ENCODE peak calls at places on chromosome 10, in six cellular contexts. One of them, this sample, is unnamed. For H3K9me3, the result is how much of the 10 kb centered on the place peaks cover.

GRCh38 chr10:12042409-12042796 is 206 bp downstream of the UPF2 start:
- DNase-seq in A549: no peak
- DNase-seq in fibroblast of lung: no peak
- DNase-seq in colonic mucosa: no peak
- DNase-seq in cardiac muscle cell: peak
- DNase-seq in CD8-positive, alpha-beta T cell: no peak
- DNase-seq in this sample: peak

GRCh38 chr10:77405771-77406241 is 231.8 kb downstream of the KCNMA1 start:
- DNase-seq in A549: peak
- DNase-seq in fibroblast of lung: peak
- DNase-seq in colonic mucosa: peak
- DNase-seq in cardiac muscle cell: peak
- DNase-seq in CD8-positive, alpha-beta T cell: no peak
- DNase-seq in this sample: no peak

GRCh38 chr10:101224060-101224909 is 5.0 kb downstream of the LBX1 start:
- DNase-seq in A549: no peak
- DNase-seq in fibroblast of lung: no peak
- DNase-seq in colonic mucosa: no peak
- DNase-seq in cardiac muscle cell: no peak
- DNase-seq in CD8-positive, alpha-beta T cell: no peak
- DNase-seq in this sample: no peak

GRCh38 chr10:62744136-62744535 is 60.4 kb upstream of the ADO start:
- DNase-seq in A549: no peak
- DNase-seq in fibroblast of lung: peak
- DNase-seq in colonic mucosa: no peak
- DNase-seq in cardiac muscle cell: no peak
- DNase-seq in CD8-positive, alpha-beta T cell: no peak
- DNase-seq in this sample: no peak

GRCh38 chr10:64286533-64286932 is 765.3 kb downstream of the REEP3 start:
- DNase-seq in A549: no peak
- DNase-seq in fibroblast of lung: no peak
- DNase-seq in colonic mucosa: no peak
- DNase-seq in cardiac muscle cell: no peak
- DNase-seq in CD8-positive, alpha-beta T cell: no peak
- DNase-seq in this sample: no peak

GRCh38 chr10:79923669-79924068 is 25.2 kb downstream of the SFTPD start:
- DNase-seq in A549: no peak
- DNase-seq in fibroblast of lung: no peak
- DNase-seq in colonic mucosa: no peak
- DNase-seq in cardiac muscle cell: no peak
- DNase-seq in CD8-positive, alpha-beta T cell: no peak
- DNase-seq in this sample: no peak

GRCh38 chr10:77893386-77893785 is 33.2 kb downstream of the DLG5 start:
- DNase-seq in A549: no peak
- DNase-seq in fibroblast of lung: no peak
- DNase-seq in colonic mucosa: no peak
- DNase-seq in cardiac muscle cell: no peak
- DNase-seq in CD8-positive, alpha-beta T cell: no peak
- DNase-seq in this sample: no peak

GRCh38 chr10:112122827-112123226 is 60.7 kb downstream of the GPAM start:
- DNase-seq in A549: no peak
- DNase-seq in fibroblast of lung: no peak
- DNase-seq in colonic mucosa: no peak
- DNase-seq in cardiac muscle cell: no peak
- DNase-seq in CD8-positive, alpha-beta T cell: no peak
- DNase-seq in this sample: no peak

DNA sequence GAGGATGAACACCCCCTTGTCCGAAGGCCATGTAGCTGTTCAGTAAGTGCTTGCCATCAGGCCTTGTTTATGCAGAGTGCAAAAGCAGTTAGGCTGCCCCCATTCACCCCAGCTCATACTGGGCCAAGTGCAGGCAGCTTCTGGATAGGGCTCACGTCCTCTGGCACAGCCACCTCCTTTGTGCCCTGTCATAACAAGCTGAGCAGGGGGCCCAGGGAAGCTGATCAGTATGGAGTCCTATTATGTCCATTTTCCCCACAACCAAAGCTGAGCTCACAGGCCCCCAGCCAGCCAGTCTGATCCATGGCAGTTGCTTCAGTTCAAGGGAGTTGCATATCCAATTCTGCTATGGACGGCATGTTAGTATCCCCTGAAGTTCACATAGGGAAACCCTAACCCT is 156.2 kb downstream of the FGFR2 start:
- DNase-seq in A549: no peak
- DNase-seq in fibroblast of lung: no peak
- DNase-seq in colonic mucosa: no peak
- DNase-seq in cardiac muscle cell: no peak
- DNase-seq in CD8-positive, alpha-beta T cell: no peak
- DNase-seq in this sample: no peak
- H3K27ac ChIP-seq in A549: no peak
- H3K27ac ChIP-seq in fibroblast of lung: no peak
- H3K27ac ChIP-seq in colonic mucosa: no peak
- H3K27ac ChIP-seq in cardiac muscle cell: no peak
- H3K27ac ChIP-seq in CD8-positive, alpha-beta T cell: no peak
- H3K27ac ChIP-seq in this sample: no peak

GRCh38 chr10:85515316-85515715 is 851.3 kb downstream of the GRID1 start:
- DNase-seq in A549: no peak
- DNase-seq in fibroblast of lung: no peak
- DNase-seq in colonic mucosa: no peak
- DNase-seq in cardiac muscle cell: no peak
- DNase-seq in CD8-positive, alpha-beta T cell: no peak
- DNase-seq in this sample: no peak

GRCh38 chr10:85510682-85511081 is 855.9 kb downstream of the GRID1 start:
- DNase-seq in A549: no peak
- DNase-seq in fibroblast of lung: no peak
- DNase-seq in colonic mucosa: no peak
- DNase-seq in cardiac muscle cell: no peak
- DNase-seq in CD8-positive, alpha-beta T cell: no peak
- DNase-seq in this sample: no peak

GRCh38 chr10:85508159-85508558 is 858.4 kb downstream of the GRID1 start:
- DNase-seq in A549: no peak
- DNase-seq in fibroblast of lung: no peak
- DNase-seq in colonic mucosa: no peak
- DNase-seq in cardiac muscle cell: no peak
- DNase-seq in CD8-positive, alpha-beta T cell: no peak
- DNase-seq in this sample: no peak

DNA sequence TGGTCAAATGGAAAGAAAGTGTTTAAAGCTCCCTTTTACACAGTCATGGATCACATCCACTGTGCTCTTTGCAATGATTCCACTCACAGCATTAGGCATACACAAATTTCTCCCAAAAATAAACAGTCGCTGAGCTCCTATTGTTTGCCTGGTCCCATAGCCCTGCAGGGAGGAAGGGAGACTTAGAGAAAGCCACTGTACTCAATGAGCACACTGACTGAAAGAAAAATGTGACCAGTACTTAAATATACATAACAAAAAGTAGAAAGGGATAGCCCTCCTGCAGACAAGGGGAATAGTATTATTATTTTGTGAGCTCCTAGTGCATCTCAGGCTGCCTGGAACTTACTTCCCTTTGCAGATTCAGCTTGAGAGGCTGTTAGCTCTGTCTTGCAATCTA is 853.1 kb downstream of the GRID1 start:
- DNase-seq in A549: no peak
- DNase-seq in fibroblast of lung: no peak
- DNase-seq in colonic mucosa: no peak
- DNase-seq in cardiac muscle cell: no peak
- DNase-seq in CD8-positive, alpha-beta T cell: no peak
- DNase-seq in this sample: no peak
- H3K4me3 ChIP-seq in A549: no peak
- H3K4me3 ChIP-seq in fibroblast of lung: no peak
- H3K4me3 ChIP-seq in colonic mucosa: no peak
- H3K4me3 ChIP-seq in cardiac muscle cell: no peak
- H3K4me3 ChIP-seq in CD8-positive, alpha-beta T cell: no peak
- H3K4me3 ChIP-seq in this sample: no peak

DNA sequence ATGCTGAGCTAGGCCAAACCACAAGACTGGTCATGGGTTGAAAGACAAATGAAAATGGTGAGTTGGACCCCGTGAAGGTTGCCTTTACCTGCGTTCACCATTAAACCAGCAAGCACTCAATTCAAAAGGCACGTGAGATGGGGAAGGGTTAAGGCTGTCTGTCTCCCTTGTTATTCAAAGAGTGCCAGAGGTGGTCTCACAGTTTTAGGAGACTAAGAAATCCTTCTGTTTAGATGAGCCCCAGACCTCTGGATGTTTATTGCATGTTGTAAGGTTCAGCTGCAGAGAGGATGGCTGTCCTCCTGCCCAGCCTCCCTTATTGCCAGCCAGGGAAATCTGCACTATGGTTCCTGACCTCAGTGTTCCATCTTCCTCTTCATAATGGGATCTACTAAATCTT is 498.0 kb upstream of the CELF2 start:
- DNase-seq in A549: no peak
- DNase-seq in fibroblast of lung: no peak
- DNase-seq in colonic mucosa: no peak
- DNase-seq in cardiac muscle cell: no peak
- DNase-seq in CD8-positive, alpha-beta T cell: no peak
- DNase-seq in this sample: no peak
- H3K9me3 ChIP-seq in A549: under half
- H3K9me3 ChIP-seq in fibroblast of lung: under half
- H3K9me3 ChIP-seq in colonic mucosa: under half
- H3K9me3 ChIP-seq in cardiac muscle cell: under half
- H3K9me3 ChIP-seq in CD8-positive, alpha-beta T cell: under half
- H3K9me3 ChIP-seq in this sample: under half

GRCh38 chr10:132036153-132036886 is 29.4 kb upstream of the JAKMIP3 start:
- DNase-seq in A549: peak
- DNase-seq in fibroblast of lung: peak
- DNase-seq in colonic mucosa: no peak
- DNase-seq in cardiac muscle cell: peak
- DNase-seq in CD8-positive, alpha-beta T cell: no peak
- DNase-seq in this sample: no peak

GRCh38 chr10:132037676-132037975 is 28.1 kb upstream of the JAKMIP3 start:
- DNase-seq in A549: no peak
- DNase-seq in fibroblast of lung: no peak
- DNase-seq in colonic mucosa: no peak
- DNase-seq in cardiac muscle cell: peak
- DNase-seq in CD8-positive, alpha-beta T cell: no peak
- DNase-seq in this sample: no peak

GRCh38 chr10:132035476-132035875 is 30.3 kb upstream of the JAKMIP3 start:
- DNase-seq in A549: no peak
- DNase-seq in fibroblast of lung: no peak
- DNase-seq in colonic mucosa: no peak
- DNase-seq in cardiac muscle cell: no peak
- DNase-seq in CD8-positive, alpha-beta T cell: no peak
- DNase-seq in this sample: no peak

GRCh38 chr10:132039371-132039770 is 26.4 kb upstream of the JAKMIP3 start:
- DNase-seq in A549: no peak
- DNase-seq in fibroblast of lung: no peak
- DNase-seq in colonic mucosa: no peak
- DNase-seq in cardiac muscle cell: no peak
- DNase-seq in CD8-positive, alpha-beta T cell: no peak
- DNase-seq in this sample: no peak

GRCh38 chr10:132036887-132037675 is 28.7 kb upstream of the JAKMIP3 start:
- DNase-seq in A549: no peak
- DNase-seq in fibroblast of lung: no peak
- DNase-seq in colonic mucosa: no peak
- DNase-seq in cardiac muscle cell: peak
- DNase-seq in CD8-positive, alpha-beta T cell: no peak
- DNase-seq in this sample: no peak
- H3K27ac ChIP-seq in A549: peak
- H3K27ac ChIP-seq in fibroblast of lung: no peak
- H3K27ac ChIP-seq in colonic mucosa: no peak
- H3K27ac ChIP-seq in cardiac muscle cell: no peak
- H3K27ac ChIP-seq in CD8-positive, alpha-beta T cell: no peak
- H3K27ac ChIP-seq in this sample: no peak

DNA sequence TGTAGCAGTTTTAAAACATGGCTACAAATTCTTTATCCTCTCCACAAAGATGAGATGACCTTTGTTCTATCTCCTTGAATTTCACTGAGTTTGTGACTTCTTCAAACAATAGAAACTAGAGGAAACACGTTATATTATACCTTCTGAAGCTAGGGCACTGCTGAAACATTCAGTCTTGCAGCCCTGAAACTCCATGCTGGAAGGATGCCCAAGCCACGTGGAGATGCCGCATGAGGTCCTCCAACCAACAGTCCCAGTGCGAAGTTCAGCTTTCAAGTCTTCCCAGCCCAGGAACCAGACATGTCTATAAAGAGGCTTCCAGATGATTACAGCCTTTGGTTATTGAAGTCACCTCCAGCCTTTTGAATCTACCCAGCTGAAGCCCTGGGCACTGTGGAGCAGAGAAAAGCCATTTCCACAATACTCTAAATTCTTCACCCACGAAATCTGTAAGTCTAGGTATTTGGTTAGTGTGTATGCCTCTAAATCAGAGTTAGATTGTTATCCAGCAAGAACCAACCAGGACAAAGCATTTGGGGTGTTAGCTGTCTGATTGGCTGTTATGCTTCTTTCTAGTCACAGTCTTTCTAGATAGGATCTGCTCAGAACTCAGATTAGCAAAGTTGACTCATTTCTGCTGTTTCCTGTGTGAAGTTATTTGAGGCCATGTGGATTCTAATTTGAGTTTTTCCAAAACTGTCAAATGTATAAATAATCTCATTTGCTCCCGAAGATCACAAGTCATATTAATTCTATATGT is 186.5 kb upstream of the TMEM72 start:
- DNase-seq in A549: no peak
- DNase-seq in fibroblast of lung: peak
- DNase-seq in colonic mucosa: no peak
- DNase-seq in cardiac muscle cell: no peak
- DNase-seq in CD8-positive, alpha-beta T cell: no peak
- DNase-seq in this sample: no peak
- H3K4me3 ChIP-seq in A549: no peak
- H3K4me3 ChIP-seq in fibroblast of lung: no peak
- H3K4me3 ChIP-seq in colonic mucosa: no peak
- H3K4me3 ChIP-seq in cardiac muscle cell: no peak
- H3K4me3 ChIP-seq in CD8-positive, alpha-beta T cell: no peak
- H3K4me3 ChIP-seq in this sample: no peak

GRCh38 chr10:103590060-103590459 is 96.6 kb downstream of the NEURL1 start:
- DNase-seq in A549: no peak
- DNase-seq in fibroblast of lung: no peak
- DNase-seq in colonic mucosa: no peak
- DNase-seq in cardiac muscle cell: no peak
- DNase-seq in CD8-positive, alpha-beta T cell: no peak
- DNase-seq in this sample: no peak

GRCh38 chr10:103592186-103593021 is 98.9 kb downstream of the NEURL1 start:
- DNase-seq in A549: peak
- DNase-seq in fibroblast of lung: peak
- DNase-seq in colonic mucosa: no peak
- DNase-seq in cardiac muscle cell: peak
- DNase-seq in CD8-positive, alpha-beta T cell: peak
- DNase-seq in this sample: no peak

GRCh38 chr10:103589074-103589630 is 95.6 kb downstream of the NEURL1 start:
- DNase-seq in A549: no peak
- DNase-seq in fibroblast of lung: no peak
- DNase-seq in colonic mucosa: no peak
- DNase-seq in cardiac muscle cell: no peak
- DNase-seq in CD8-positive, alpha-beta T cell: no peak
- DNase-seq in this sample: no peak

GRCh38 chr10:103593022-103593570 is 99.6 kb downstream of the NEURL1 start:
- DNase-seq in A549: no peak
- DNase-seq in fibroblast of lung: no peak
- DNase-seq in colonic mucosa: no peak
- DNase-seq in cardiac muscle cell: no peak
- DNase-seq in CD8-positive, alpha-beta T cell: no peak
- DNase-seq in this sample: no peak

GRCh38 chr10:103590744-103591291 is 97.3 kb downstream of the NEURL1 start:
- DNase-seq in A549: no peak
- DNase-seq in fibroblast of lung: no peak
- DNase-seq in colonic mucosa: no peak
- DNase-seq in cardiac muscle cell: no peak
- DNase-seq in CD8-positive, alpha-beta T cell: no peak
- DNase-seq in this sample: no peak
- H3K9me3 ChIP-seq in A549: under half
- H3K9me3 ChIP-seq in fibroblast of lung: under half
- H3K9me3 ChIP-seq in colonic mucosa: under half
- H3K9me3 ChIP-seq in cardiac muscle cell: under half
- H3K9me3 ChIP-seq in CD8-positive, alpha-beta T cell: under half
- H3K9me3 ChIP-seq in this sample: under half